ENCODE peak calls at places on chromosomes 13 and 19, in eight cellular contexts. O is stimulated activated CD4-positive, alpha-beta T cell treated with anti-CD3 and anti-CD28 coated beads, Interleukin-12 subunit alpha, Interleukin-12 subunit beta, amount 100 ng/mL, for 48 hours; R is GM18507; A is M059J; M is left colon; L is neural progenitor cell; S is mesendoderm; V is iris pigment epithelial cell. F is an unnamed sample.
A peak's percentile ranks its signal among the peaks of the same experiment; 100 is the strongest.

GRCh38 chr19:12331211-12331941 is 2.1 kb downstream of the ZNF563 start:
- DNase-seq in L (peak; percentile 13), A (no peak), V (no peak), R (peak; percentile 40), M (no peak), S (no peak), O (peak; percentile 75), F (no peak)

GRCh38 chr13:112999414-113000177 is 30.6 kb downstream of the MCF2L start:
- DNase-seq in O (no peak), V (no peak), S (no peak), M (no peak), A (no peak), L (no peak), R (no peak), F (no peak)

GRCh38 chr13:99558570-99559180 is 57.4 kb downstream of the TM9SF2 start:
- DNase-seq in O (no peak), V (peak; percentile 63), A (no peak), L (no peak), M (no peak), R (no peak), S (no peak), F (no peak)

GRCh38 chr13:112241288-112241687 is 134.9 kb upstream of the SPACA7 start:
- DNase-seq in O (no peak), A (no peak), R (no peak), L (no peak), M (no peak), V (no peak), S (no peak), F (no peak)

GRCh38 chr13:94947965-94948371 is 235.6 kb upstream of the SOX21 start:
- DNase-seq in L (peak; percentile 92), M (no peak), R (no peak), V (no peak), S (no peak), A (no peak), O (no peak), F (no peak)

GRCh38 chr13:108777421-108778420 is 148.3 kb downstream of the MYO16 start:
- DNase-seq in O (no peak), L (peak; percentile 13), S (peak; percentile 99), R (no peak), V (peak; percentile 76), M (no peak), A (no peak), F (peak; percentile 32)

GRCh38 chr19:6738726-6739389 is 622 bp upstream of the TRIP10 start:
- DNase-seq in O (peak; percentile 20), M (peak; percentile 80), A (no peak), R (no peak), L (peak; percentile 51), V (peak; percentile 47), S (peak; percentile 98), F (peak; percentile 71)

GRCh38 chr19:20482721-20483120 is 82.9 kb downstream of the ZNF737 start:
- DNase-seq in S (peak; percentile 51), L (no peak), V (no peak), M (no peak), A (no peak), O (no peak), R (no peak), F (no peak)

GRCh38 chr19:42596391-42597071 is 1.8 kb upstream of the CEACAM8 start:
- DNase-seq in L (peak; percentile 54), O (no peak), R (peak; percentile 26), A (no peak), V (peak; percentile 8), M (peak; percentile 49), S (peak; percentile 25), F (peak; percentile 29)

GRCh38 chr13:80214521-80214941 is 126.4 kb downstream of the SPRY2 start:
- DNase-seq in A (no peak), V (peak; percentile 63), S (peak; percentile 87), R (no peak), O (no peak), L (no peak), M (no peak), F (peak; percentile 58)

GRCh38 chr13:72163671-72164070 is 296.7 kb upstream of the DACH1 start:
- DNase-seq in R (no peak), V (no peak), M (no peak), S (no peak), A (peak; percentile 38), O (no peak), L (peak; percentile 18), F (no peak)

GRCh38 chr19:35341006-35341405 is 6.7 kb upstream of the FFAR1 start:
- DNase-seq in O (no peak), V (no peak), M (no peak), S (no peak), L (no peak), A (no peak), R (no peak), F (no peak)

GRCh38 chr13:44040070-44040753 is 160.5 kb downstream of the LACC1 start:
- DNase-seq in M (no peak), L (no peak), S (no peak), R (no peak), A (peak; percentile 13), V (peak; percentile 74), O (no peak), F (peak; percentile 65)

GRCh38 chr19:8257052-8257443 is 47.9 kb downstream of the CERS4 start:
- DNase-seq in S (peak; percentile 45), A (no peak), L (no peak), O (no peak), V (no peak), M (no peak), R (no peak), F (no peak)

GRCh38 chr13:48945626-48946025 is 30.1 kb upstream of the FNDC3A start:
- DNase-seq in V (no peak), A (no peak), O (no peak), M (no peak), S (no peak), L (no peak), R (no peak), F (no peak)

GRCh38 chr19:29923653-29924052 is 18.4 kb upstream of the URI1 start:
- DNase-seq in V (no peak), O (no peak), L (no peak), M (no peak), S (no peak), A (peak; percentile 7), R (no peak), F (no peak)

GRCh38 chr19:51138549-51138979 is 3.5 kb upstream of the SIGLEC7 start:
- DNase-seq in V (no peak), O (no peak), M (no peak), L (no peak), S (no peak), R (no peak), A (no peak), F (no peak)

F was measured in foreskin fibroblast.